ENCODE peak calls at places on chromosomes 12 and 14, in six cellular contexts. V is neuronal stem cell, L is trophoblast cell, B is H9, Z is IMR-90, D is H1. O is an unnamed sample.

GRCh38 chr12:29534935-29535334 is 37.4 kb upstream of the OVCH1 start:
- DNase-seq in V (no peak), L (no peak), B (no peak), Z (peak), D (no peak), O (peak)

GRCh38 chr12:124359671-124360581 is 65.0 kb downstream of the RFLNA start:
- DNase-seq in V (no peak), L (no peak), B (no peak), Z (no peak), D (no peak), O (no peak)

GRCh38 chr12:108564724-108565123 is 2.3 kb downstream of the ISCU start:
- DNase-seq in V (no peak), L (no peak), B (no peak), Z (no peak), D (no peak), O (no peak)

GRCh38 chr12:106226884-106227640 is 20.8 kb downstream of the CKAP4 start:
- DNase-seq in V (peak), L (peak), B (peak), Z (peak), D (no peak), O (peak)

GRCh38 chr12:3119192-3119744 is 42.1 kb downstream of the TSPAN9 start:
- DNase-seq in V (no peak), L (no peak), B (no peak), Z (no peak), D (no peak), O (no peak)

GRCh38 chr14:77979666-77980351 is 179.9 kb downstream of the ADCK1 start:
- DNase-seq in V (no peak), L (no peak), B (peak), Z (no peak), D (peak), O (no peak)

GRCh38 chr12:108798551-108799221 is 58.7 kb downstream of the SSH1 start:
- DNase-seq in V (no peak), L (no peak), B (no peak), Z (peak), D (no peak), O (peak)

GRCh38 chr14:68806526-68807147 is 13.8 kb upstream of the ZFP36L1 start:
- DNase-seq in V (no peak), L (no peak), B (no peak), Z (no peak), D (no peak), O (peak)

GRCh38 chr12:91833780-91834359 is 311.8 kb downstream of the BTG1 start:
- DNase-seq in V (no peak), L (no peak), B (no peak), Z (no peak), D (no peak), O (no peak)

GRCh38 chr12:46303039-46303666 is 34.3 kb upstream of the SLC38A1 start:
- DNase-seq in V (no peak), L (peak), B (no peak), Z (peak), D (no peak), O (peak)

GRCh38 chr14:21070083-21070609 is at the start of gene ARHGEF40:
- DNase-seq in V (no peak), L (peak), B (peak), Z (peak), D (no peak), O (peak)

GRCh38 chr14:54085137-54085810 is 128.6 kb upstream of the BMP4 start:
- DNase-seq in V (no peak), L (no peak), B (no peak), Z (peak), D (no peak), O (peak)

GRCh38 chr12:111926631-111927030 is 84.6 kb downstream of the MAPKAPK5 start:
- DNase-seq in V (no peak), L (peak), B (no peak), Z (no peak), D (no peak), O (no peak)

GRCh38 chr14:104187121-104187889 is 48.9 kb downstream of the KIF26A start:
- DNase-seq in V (no peak), L (no peak), B (no peak), Z (no peak), D (no peak), O (no peak)

GRCh38 chr12:8950287-8950574 is 786 bp upstream of the M6PR start:
- DNase-seq in V (no peak), L (no peak), B (no peak), Z (no peak), D (no peak), O (no peak)

GRCh38 chr12:48003226-48004038 is 844 bp downstream of the COL2A1 start:
- DNase-seq in V (peak), L (no peak), B (peak), Z (no peak), D (no peak), O (peak)

GRCh38 chr12:48390026-48390425 is 39.3 kb upstream of the ZNF641 start:
- DNase-seq in V (no peak), L (no peak), B (no peak), Z (no peak), D (no peak), O (no peak)

GRCh38 chr14:93536945-93537344 is 106.2 kb downstream of the UNC79 start:
- DNase-seq in V (no peak), L (no peak), B (peak), Z (no peak), D (peak), O (no peak)

GRCh38 chr14:94164685-94165431 is 9.3 kb upstream of the PPP4R4 start:
- DNase-seq in V (no peak), L (no peak), B (peak), Z (no peak), D (no peak), O (no peak)

GRCh38 chr12:108701779-108702435 is 29.4 kb downstream of the CORO1C start:
- DNase-seq in V (no peak), L (peak), B (no peak), Z (peak), D (no peak), O (peak)

GRCh38 chr12:106227641-106228319 is 20.0 kb downstream of the CKAP4 start:
- DNase-seq in V (no peak), L (peak), B (peak), Z (no peak), D (no peak), O (peak)

GRCh38 chr14:91870001-91870400 is 2.7 kb upstream of the TC2N start:
- DNase-seq in V (no peak), L (no peak), B (no peak), Z (no peak), D (no peak), O (no peak)

GRCh38 chr14:106605548-106606448 is 1079.4 kb downstream of the TMEM121 start:
- DNase-seq in V (no peak), L (no peak), B (no peak), Z (no peak), D (no peak), O (no peak)

GRCh38 chr14:63988579-63988978 is 135.8 kb downstream of the SYNE2 start:
- DNase-seq in V (no peak), L (no peak), B (no peak), Z (no peak), D (no peak), O (no peak)

GRCh38 chr14:64821651-64822050 is 58.1 kb downstream of the SPTB start:
- DNase-seq in V (no peak), L (no peak), B (no peak), Z (no peak), D (no peak), O (no peak)

GRCh38 chr12:130776857-130777339 is 60.8 kb upstream of the RIMBP2 start:
- DNase-seq in V (no peak), L (no peak), B (no peak), Z (no peak), D (no peak), O (no peak)

GRCh38 chr14:85731198-85731597 is 201.3 kb downstream of the FLRT2 start:
- DNase-seq in V (no peak), L (no peak), B (no peak), Z (peak), D (no peak), O (peak)

GRCh38 chr12:32444895-32445294 is 45.5 kb downstream of the FGD4 start:
- DNase-seq in V (no peak), L (peak), B (no peak), Z (peak), D (no peak), O (peak)

GRCh38 chr12:44015333-44015941 is 179.6 kb downstream of the TMEM117 start:
- DNase-seq in V (peak), L (no peak), B (no peak), Z (peak), D (no peak), O (peak)

GRCh38 chr12:77060136-77060882 is 5.1 kb downstream of the E2F7 start:
- DNase-seq in V (no peak), L (no peak), B (no peak), Z (no peak), D (no peak), O (no peak)

GRCh38 chr14:35949933-35950332 is 123.8 kb downstream of the BRMS1L start:
- DNase-seq in V (peak), L (no peak), B (no peak), Z (no peak), D (no peak), O (peak)

GRCh38 chr14:77980475-77981321 is 180.8 kb downstream of the ADCK1 start:
- DNase-seq in V (no peak), L (no peak), B (peak), Z (no peak), D (peak), O (no peak)

GRCh38 chr12:105330938-105331804 is 680 bp downstream of the C12orf75 start:
- DNase-seq in V (no peak), L (no peak), B (no peak), Z (no peak), D (no peak), O (peak)

GRCh38 chr12:105721051-105721825 is 390.7 kb downstream of the C12orf75 start:
- DNase-seq in V (no peak), L (no peak), B (no peak), Z (no peak), D (no peak), O (no peak)

DNA sequence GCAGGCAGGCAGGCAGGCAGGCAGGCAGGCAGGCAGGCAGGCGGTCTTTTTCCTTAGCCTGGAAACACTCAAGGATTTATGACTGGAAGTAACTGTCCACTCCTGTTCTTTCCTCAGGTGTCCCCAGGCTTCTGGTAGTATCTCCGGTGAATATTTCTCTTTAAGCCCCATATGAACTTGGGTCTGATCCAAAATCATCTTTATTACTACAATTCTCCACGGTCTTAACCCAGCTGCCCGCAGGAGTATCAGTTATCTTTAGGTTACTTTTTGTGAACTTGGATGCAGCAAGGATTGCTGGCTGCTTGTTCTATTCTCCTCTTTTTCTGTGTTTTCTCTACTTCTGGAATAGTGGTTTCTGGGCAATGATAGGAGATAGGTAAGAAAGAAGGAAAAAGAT is 3.3 kb downstream of the CSRNP2 start:
- DNase-seq in V (no peak), L (no peak), B (no peak), Z (no peak), D (no peak), O (no peak)
- H3K14ac ChIP-seq in V (no peak), L (no peak), B (no peak), Z (no peak), D (no peak), O (no peak)

GRCh38 chr14:46322730-46323425 is 328.7 kb downstream of the RPL10L start:
- DNase-seq in V (no peak), L (no peak), B (no peak), Z (no peak), D (no peak), O (peak)
- H3K18ac ChIP-seq in V (no peak), L (no peak), B (no peak), Z (no peak), D (no peak), O (peak)

GRCh38 chr14:52078093-52078492 is 9.2 kb upstream of the NID2 start:
- DNase-seq in V (no peak), L (no peak), B (no peak), Z (peak), D (no peak), O (peak)

GRCh38 chr14:52078721-52079120 is 9.9 kb upstream of the NID2 start:
- DNase-seq in V (no peak), L (no peak), B (no peak), Z (no peak), D (no peak), O (no peak)

GRCh38 chr14:52076334-52076733 is 7.5 kb upstream of the NID2 start:
- DNase-seq in V (no peak), L (no peak), B (no peak), Z (peak), D (no peak), O (no peak)

GRCh38 chr14:52079239-52079956 is 10.5 kb upstream of the NID2 start:
- DNase-seq in V (no peak), L (peak), B (no peak), Z (peak), D (no peak), O (peak)

GRCh38 chr14:52077261-52077984 is 8.6 kb upstream of the NID2 start:
- DNase-seq in V (no peak), L (no peak), B (no peak), Z (peak), D (no peak), O (peak)
- H3K14ac ChIP-seq in V (no peak), L (no peak), B (no peak), Z (peak), D (no peak), O (no peak)

GRCh38 chr12:53046655-53047220 is 3.1 kb upstream of the TNS2 start:
- DNase-seq in V (peak), L (no peak), B (peak), Z (peak), D (no peak), O (peak)
- H3K18ac ChIP-seq in V (peak), L (peak), B (peak), Z (peak), D (peak), O (peak)

GRCh38 chr12:121708313-121709063 is 4.1 kb upstream of the TMEM120B start:
- DNase-seq in V (no peak), L (no peak), B (no peak), Z (no peak), D (no peak), O (no peak)
- H3K14ac ChIP-seq in V (no peak), L (no peak), B (no peak), Z (no peak), D (no peak), O (no peak)

DNA sequence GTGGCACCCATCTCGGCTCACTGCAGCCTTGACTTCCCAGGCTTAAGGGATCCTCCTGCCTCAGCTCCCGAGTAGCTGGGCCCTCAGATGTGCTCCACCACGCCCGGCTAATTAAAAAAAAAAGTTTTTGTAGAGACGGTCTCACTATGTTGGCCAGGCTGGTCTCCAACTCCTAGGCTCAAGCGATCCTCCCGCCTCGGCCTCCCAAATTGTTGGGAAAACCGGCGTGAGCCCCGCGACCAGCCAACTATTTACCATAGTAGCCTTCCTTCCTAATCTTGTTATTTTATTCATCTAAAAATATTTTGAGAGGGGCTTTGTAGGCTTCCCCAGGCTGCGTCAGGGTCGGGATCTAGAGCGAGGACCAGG is 25.4 kb upstream of the YY1 start:
- DNase-seq in V (no peak), L (no peak), B (no peak), Z (no peak), D (no peak), O (no peak)
- H3K18ac ChIP-seq in V (peak), L (peak), B (peak), Z (no peak), D (peak), O (peak)

DNA sequence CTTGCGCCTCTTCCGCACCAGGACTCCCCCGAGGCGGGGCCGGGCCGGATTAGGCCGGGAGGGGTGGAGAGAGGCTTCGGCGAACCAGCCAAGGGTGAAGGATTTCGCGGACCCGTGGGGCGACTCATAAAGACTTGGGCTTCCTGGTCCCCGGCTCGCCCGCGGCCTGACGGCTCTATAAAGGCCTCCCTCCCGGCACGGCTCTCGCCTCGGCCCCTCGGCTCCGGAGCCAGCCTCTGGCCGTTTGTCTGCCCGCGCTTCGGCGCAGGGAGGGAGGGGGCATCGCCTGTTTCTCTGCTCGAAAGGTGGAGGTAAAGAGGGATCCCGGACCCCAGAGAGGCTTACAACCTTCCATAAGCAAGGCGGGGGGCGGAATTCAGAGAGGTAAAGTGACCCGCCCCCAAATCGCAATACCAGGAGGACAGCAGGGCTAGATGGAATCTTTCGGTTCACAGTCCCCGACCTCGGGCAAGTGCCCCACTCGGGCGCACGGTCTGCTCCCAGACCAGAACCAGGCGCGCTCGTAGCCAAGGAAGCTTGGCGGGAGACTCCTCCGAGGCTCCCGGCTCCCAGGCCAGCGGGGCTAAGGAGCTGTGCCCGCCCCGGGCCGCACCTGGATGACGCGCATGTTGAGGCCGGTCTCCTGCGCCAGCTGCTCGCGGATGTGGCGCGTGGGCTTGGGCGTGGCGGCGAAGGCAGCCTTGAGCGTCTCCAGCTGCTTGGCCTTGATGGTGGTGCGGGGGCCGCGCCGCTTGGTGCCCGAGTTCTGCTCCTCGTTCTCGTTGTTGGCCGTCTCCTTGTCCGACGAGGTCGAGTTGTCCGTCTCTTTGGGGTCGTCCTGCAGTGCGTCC is 3.9 kb downstream of the LHX5 start:
- DNase-seq in V (no peak), L (no peak), B (peak), Z (no peak), D (peak), O (no peak)
- H3K14ac ChIP-seq in V (no peak), L (no peak), B (no peak), Z (no peak), D (no peak), O (no peak)

GRCh38 chr12:89327477-89328094 is 24.7 kb downstream of the DUSP6 start:
- DNase-seq in V (no peak), L (no peak), B (no peak), Z (no peak), D (no peak), O (no peak)

GRCh38 chr12:89325495-89325894 is 26.8 kb downstream of the DUSP6 start:
- DNase-seq in V (no peak), L (no peak), B (no peak), Z (no peak), D (no peak), O (no peak)

GRCh38 chr12:89324437-89324836 is 27.9 kb downstream of the DUSP6 start:
- DNase-seq in V (no peak), L (no peak), B (no peak), Z (no peak), D (no peak), O (no peak)

GRCh38 chr12:89328483-89329030 is 23.7 kb downstream of the DUSP6 start:
- DNase-seq in V (no peak), L (no peak), B (no peak), Z (no peak), D (no peak), O (no peak)

GRCh38 chr12:89326260-89327040 is 25.9 kb downstream of the DUSP6 start:
- DNase-seq in V (peak), L (peak), B (no peak), Z (no peak), D (no peak), O (peak)
- H3K18ac ChIP-seq in V (no peak), L (no peak), B (no peak), Z (no peak), D (no peak), O (no peak)

O was measured in mesenchymal stem cell.